ENCODE peak calls at places on chromosomes 16 and 17, in nine cellular contexts. O is stimulated activated naive CD8-positive, alpha-beta T cell treated with anti-CD3 and anti-CD28 coated beads, Interleukin-15, Interleukin-2, amounts not matched to agents 100 U/mL and 50 U/mL, for 24 hours; L is substantia nigra; S is Kasumi-1; D is RPMI8226; I is H9; T is Panc1; R is upper lobe of left lung; M is testis. E is an unnamed sample.

GRCh38 chr17:69300222-69300621 is 26.7 kb downstream of the ABCA5 start:
- DNase-seq in I (no peak), O (no peak), R (no peak), S (no peak), M (no peak), L (no peak), T (no peak), D (no peak), E (no peak)

GRCh38 chr17:15351925-15352324 is 10.5 kb upstream of the TEKT3 start:
- DNase-seq in M (peak), R (no peak), S (no peak), I (no peak), L (no peak), T (no peak), O (no peak), D (no peak), E (no peak)

GRCh38 chr17:45650601-45651000 is 133.5 kb upstream of the CRHR1 start:
- DNase-seq in T (no peak), S (no peak), L (no peak), R (no peak), D (no peak), O (no peak), I (no peak), M (no peak), E (no peak)

GRCh38 chr17:79942591-79943353 is 92.9 kb downstream of the TBC1D16 start:
- DNase-seq in S (peak), D (no peak), I (peak), M (no peak), L (no peak), O (peak), R (peak), T (no peak), E (peak)

GRCh38 chr16:35210681-35211433 is 1751.4 kb downstream of the TP53TG3F start:
- DNase-seq in M (no peak), S (no peak), O (no peak), R (no peak), T (no peak), I (no peak), L (no peak), D (no peak), E (no peak)

GRCh38 chr17:27630607-27631408 is at the start of gene LGALS9:
- DNase-seq in R (no peak), L (no peak), D (peak), S (peak), M (no peak), I (no peak), T (no peak), O (no peak), E (no peak)

GRCh38 chr17:21686165-21687015 is 5.9 kb upstream of the KCNJ18 start:
- DNase-seq in I (no peak), D (no peak), S (no peak), M (no peak), O (no peak), R (no peak), L (no peak), T (no peak), E (no peak)

GRCh38 chr17:40547079-40547784 is 18.0 kb downstream of the CCR7 start:
- DNase-seq in M (peak), O (peak), S (peak), I (peak), T (no peak), L (no peak), D (peak), R (no peak), E (peak)

GRCh38 chr16:25258856-25259179 is 1.2 kb upstream of the ZKSCAN2 start:
- DNase-seq in R (no peak), L (no peak), I (no peak), D (no peak), O (peak), S (no peak), T (no peak), M (no peak), E (no peak)

GRCh38 chr16:83137326-83137770 is 510.6 kb downstream of the CDH13 start:
- DNase-seq in I (no peak), M (peak), S (no peak), R (no peak), D (peak), O (no peak), T (no peak), L (no peak), E (no peak)

GRCh38 chr17:2233441-2233947 is 70.1 kb downstream of the SMG6 start:
- DNase-seq in M (no peak), T (no peak), R (no peak), O (no peak), L (no peak), S (no peak), I (no peak), D (no peak), E (no peak)

GRCh38 chr17:29155966-29156338 is 24.2 kb downstream of the MYO18A start:
- DNase-seq in T (no peak), R (no peak), S (no peak), O (no peak), I (peak), L (no peak), M (no peak), D (no peak), E (no peak)

GRCh38 chr16:27264151-27264550 is 4.4 kb downstream of the NSMCE1 start:
- DNase-seq in D (no peak), R (no peak), M (no peak), L (no peak), I (no peak), T (no peak), O (no peak), S (no peak), E (no peak)

GRCh38 chr16:9647981-9648701 is 534.1 kb downstream of the GRIN2A start:
- DNase-seq in S (no peak), D (peak), O (no peak), L (no peak), I (no peak), T (peak), M (peak), R (no peak), E (no peak)

GRCh38 chr16:31519746-31520145 is 8.0 kb upstream of the AHSP start:
- DNase-seq in D (no peak), R (no peak), O (no peak), L (no peak), S (no peak), M (no peak), I (no peak), T (no peak), E (no peak)

GRCh38 chr17:50112694-50113093 is 17.3 kb downstream of the SAMD14 start:
- DNase-seq in D (no peak), I (no peak), T (no peak), M (peak), S (no peak), L (no peak), R (peak), O (no peak), E (no peak)

GRCh38 chr17:7184091-7184488 is 4.9 kb upstream of the ASGR1 start:
- DNase-seq in O (no peak), D (no peak), S (no peak), M (no peak), R (no peak), I (no peak), L (no peak), T (no peak), E (no peak)

GRCh38 chr16:18788828-18789514 is 1.2 kb downstream of the RPS15A start:
- DNase-seq in O (no peak), M (no peak), T (no peak), L (no peak), D (peak), I (no peak), S (no peak), R (no peak), E (no peak)

GRCh38 chr17:7885357-7886226 is 3.0 kb upstream of the CHD3 start:
- DNase-seq in R (peak), D (peak), O (peak), T (no peak), M (peak), S (no peak), L (no peak), I (peak), E (peak)

GRCh38 chr17:28865946-28866752 is 11.3 kb downstream of the ERAL1 start:
- DNase-seq in M (no peak), I (no peak), L (no peak), S (peak), O (no peak), T (no peak), D (no peak), R (no peak), E (no peak)

GRCh38 chr17:80175411-80175810 is 5.6 kb downstream of the CARD14 start:
- DNase-seq in M (no peak), I (peak), T (no peak), L (no peak), R (peak), O (no peak), S (no peak), D (no peak), E (no peak)

GRCh38 chr17:7173687-7174602 is 5.2 kb downstream of the ASGR1 start:
- DNase-seq in T (no peak), S (peak), L (no peak), I (peak), R (peak), O (peak), D (peak), M (peak), E (peak)

GRCh38 chr16:61891460-61891859 is 144.8 kb downstream of the CDH8 start:
- DNase-seq in T (no peak), L (no peak), I (no peak), D (peak), S (no peak), O (no peak), R (no peak), M (no peak), E (no peak)

GRCh38 chr16:78893340-78893739 is 707.2 kb downstream of the MAF start:
- DNase-seq in O (no peak), T (no peak), R (no peak), D (no peak), L (no peak), I (no peak), S (peak), M (no peak), E (no peak)

GRCh38 chr17:35188111-35188510 is 6.1 kb downstream of the SLC35G3 start:
- DNase-seq in T (no peak), L (no peak), M (no peak), S (no peak), R (no peak), D (no peak), O (no peak), I (no peak), E (no peak)

GRCh38 chr17:27990979-27991378 is 51.5 kb upstream of the NLK start:
- DNase-seq in I (no peak), D (no peak), T (no peak), O (no peak), S (no peak), R (no peak), M (no peak), L (no peak), E (no peak)

GRCh38 chr16:68995011-68995504 is 110.4 kb upstream of the HAS3 start:
- DNase-seq in R (no peak), T (no peak), S (no peak), M (peak), D (peak), I (peak), O (no peak), L (no peak), E (no peak)

GRCh38 chr17:76246080-76247066 is 6.1 kb upstream of the RNF157 start:
- DNase-seq in D (peak), R (no peak), T (no peak), S (peak), I (no peak), M (no peak), L (no peak), O (peak), E (no peak)

GRCh38 chr16:17572145-17572544 is 101.4 kb upstream of the XYLT1 start:
- DNase-seq in S (no peak), I (no peak), R (no peak), M (no peak), O (no peak), T (no peak), D (no peak), L (no peak), E (no peak)

GRCh38 chr17:31404028-31404949 is 12.8 kb downstream of the RAB11FIP4 start:
- DNase-seq in M (no peak), I (peak), O (no peak), L (no peak), R (peak), S (peak), T (no peak), D (no peak), E (no peak)